ENCODE peak calls at places on chromosomes 2 and 18, in four cellular contexts. A is K562, Q is HL-60, L is GM12878. O is an unnamed sample.

GRCh38 chr2:234919711-234920110 is 32.1 kb upstream of the SH3BP4 start:
- DNase-seq in A (no peak), Q (no peak), L (no peak), O (no peak)

GRCh38 chr2:62198237-62198633 is 2.3 kb downstream of the B3GNT2 start:
- DNase-seq in L (no peak), A (no peak), Q (no peak), O (no peak)

GRCh38 chr18:76364282-76365259 is 130.5 kb downstream of the ZNF516 start:
- DNase-seq in Q (no peak), L (peak), A (no peak), O (no peak)

GRCh38 chr2:48566582-48566981 is 36.6 kb downstream of the STON1 start:
- DNase-seq in L (no peak), Q (no peak), A (no peak), O (no peak)

GRCh38 chr18:59005266-59005665 is 134.4 kb upstream of the SEC11C start:
- DNase-seq in Q (no peak), A (no peak), L (no peak), O (no peak)

GRCh38 chr18:73514449-73514848 is 633.2 kb downstream of the FBXO15 start:
- DNase-seq in L (no peak), A (no peak), Q (no peak), O (no peak)

GRCh38 chr2:3280683-3281520 is 96.7 kb downstream of the EIPR1 start:
- DNase-seq in A (no peak), Q (no peak), L (no peak), O (no peak)

GRCh38 chr2:231726276-231726675 is 18.0 kb downstream of the PTMA start:
- DNase-seq in A (no peak), Q (no peak), L (no peak), O (no peak)

GRCh38 chr18:13531681-13532325 is 194.6 kb downstream of the FAM210A start:
- DNase-seq in L (no peak), Q (no peak), A (no peak), O (no peak)

GRCh38 chr2:84971799-84972790 is 1.1 kb downstream of the KCMF1 start:
- DNase-seq in A (no peak), L (no peak), Q (no peak), O (peak)

GRCh38 chr18:40810371-40810770 is 1144.7 kb upstream of the PIK3C3 start:
- DNase-seq in L (no peak), A (no peak), Q (no peak), O (no peak)

GRCh38 chr2:88919087-88919738 is 227.7 kb downstream of the RPIA start:
- DNase-seq in A (no peak), Q (no peak), L (no peak), O (no peak)

GRCh38 chr2:20224191-20224715 is 677 bp downstream of the SDC1 start:
- DNase-seq in Q (no peak), A (peak), L (no peak), O (no peak)

GRCh38 chr2:20224716-20225293 is at the start of gene SDC1:
- DNase-seq in L (no peak), Q (no peak), A (peak), O (no peak)

GRCh38 chr2:20223345-20224190 is 1.4 kb downstream of the SDC1 start:
- DNase-seq in L (no peak), A (peak), Q (no peak), O (no peak)

GRCh38 chr2:20226152-20226545 is 1.2 kb upstream of the SDC1 start:
- DNase-seq in Q (no peak), L (no peak), A (no peak), O (no peak)

DNA sequence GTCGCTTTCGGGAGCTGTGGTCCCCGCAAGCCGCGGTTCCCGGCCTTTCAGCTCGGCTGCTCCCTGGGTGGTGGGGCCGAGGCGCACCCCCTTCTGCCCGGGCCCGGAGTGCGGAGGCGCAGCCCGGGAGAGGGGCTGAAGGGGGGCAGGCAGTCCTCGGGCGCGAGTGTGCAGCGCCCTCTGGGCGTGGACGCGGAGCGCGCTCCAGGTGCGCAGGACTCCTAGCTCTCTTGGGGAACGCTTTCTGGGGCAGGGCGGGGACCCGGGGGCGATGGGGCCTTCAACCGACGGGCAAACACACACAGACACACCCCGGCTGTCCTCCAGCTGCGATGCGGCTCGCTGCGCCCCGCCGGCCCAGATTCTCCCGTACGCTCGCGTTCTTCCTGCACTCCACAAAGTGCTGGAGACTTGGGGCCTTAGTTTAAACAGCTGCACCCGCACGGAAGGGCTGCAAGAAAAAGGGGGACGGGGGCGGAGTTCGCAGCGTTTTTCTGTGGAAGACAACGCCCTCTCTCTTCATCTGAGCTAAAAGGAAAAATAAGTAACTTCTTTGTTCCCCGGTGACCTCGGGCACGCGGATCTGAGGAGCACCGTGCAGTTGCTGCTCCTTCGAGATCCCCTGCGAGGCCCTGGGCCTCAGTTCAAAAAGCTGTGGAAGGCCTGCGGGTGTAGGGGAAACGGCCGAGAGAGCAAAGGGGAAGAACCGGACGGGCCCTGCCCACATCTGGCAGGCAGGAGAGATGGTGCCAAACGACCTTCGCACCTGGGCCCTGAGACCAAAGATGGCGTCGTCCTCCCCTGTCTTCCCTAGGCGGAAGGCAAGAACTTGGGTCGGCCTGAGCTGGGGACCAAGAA is 593 bp upstream of the SDC1 start:
- DNase-seq in A (peak), L (no peak), Q (no peak), O (peak)
- TF ChIP-seq POLR2AphosphoS5 in A (no peak), L (no peak), Q (no peak), O (no peak)

GRCh38 chr2:45191972-45192371 is 182.7 kb upstream of the SIX2 start:
- DNase-seq in L (no peak), Q (no peak), A (no peak), O (no peak)
- TF ChIP-seq SPI1 in L (no peak), Q (no peak), A (no peak), O (no peak)

GRCh38 chr2:33476100-33476792 is at the start of gene RASGRP3:
- DNase-seq in A (peak), Q (peak), L (no peak), O (no peak)
- TF ChIP-seq POLR2AphosphoS5 in A (no peak), Q (peak), L (peak), O (peak)

GRCh38 chr2:148459300-148459891 is 185.2 kb upstream of the EPC2 start:
- DNase-seq in A (no peak), Q (no peak), L (no peak), O (peak)
- TF ChIP-seq SPI1 in A (no peak), Q (no peak), L (no peak), O (no peak)

DNA sequence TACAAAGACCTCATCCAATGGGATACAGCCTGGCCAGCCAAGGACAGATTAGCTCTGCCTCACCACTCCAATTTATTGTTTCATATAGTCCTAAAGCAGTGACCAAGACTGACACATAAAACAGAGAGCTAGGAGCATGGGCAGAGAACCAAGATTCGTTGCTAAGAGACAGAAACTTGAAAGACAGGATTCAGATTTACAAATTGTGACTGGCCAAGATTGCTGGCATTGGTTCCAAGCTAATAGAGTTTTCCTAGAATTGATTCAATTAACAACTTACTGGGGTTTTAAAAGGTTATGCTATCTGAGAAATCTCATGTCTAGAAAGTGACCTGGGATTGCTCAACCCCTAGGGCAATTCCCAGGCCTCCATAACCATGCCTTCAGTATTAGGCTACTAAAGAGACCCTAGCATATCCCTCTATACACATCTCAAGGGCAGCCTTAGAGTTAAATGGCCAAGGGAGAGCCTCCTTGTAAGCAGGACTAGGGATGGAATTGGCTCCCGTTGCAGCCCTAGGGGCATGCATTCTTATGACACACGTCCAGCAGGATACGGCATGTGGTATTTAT is 75.6 kb downstream of the ICOS start:
- DNase-seq in A (no peak), L (no peak), Q (no peak), O (no peak)
- TF ChIP-seq POLR2AphosphoS5 in A (no peak), L (no peak), Q (no peak), O (no peak)

GRCh38 chr2:26457241-26457666 is 20.7 kb downstream of the OTOF start:
- DNase-seq in A (no peak), Q (no peak), L (no peak), O (no peak)
- TF ChIP-seq SPI1 in A (no peak), Q (no peak), L (no peak), O (no peak)

DNA sequence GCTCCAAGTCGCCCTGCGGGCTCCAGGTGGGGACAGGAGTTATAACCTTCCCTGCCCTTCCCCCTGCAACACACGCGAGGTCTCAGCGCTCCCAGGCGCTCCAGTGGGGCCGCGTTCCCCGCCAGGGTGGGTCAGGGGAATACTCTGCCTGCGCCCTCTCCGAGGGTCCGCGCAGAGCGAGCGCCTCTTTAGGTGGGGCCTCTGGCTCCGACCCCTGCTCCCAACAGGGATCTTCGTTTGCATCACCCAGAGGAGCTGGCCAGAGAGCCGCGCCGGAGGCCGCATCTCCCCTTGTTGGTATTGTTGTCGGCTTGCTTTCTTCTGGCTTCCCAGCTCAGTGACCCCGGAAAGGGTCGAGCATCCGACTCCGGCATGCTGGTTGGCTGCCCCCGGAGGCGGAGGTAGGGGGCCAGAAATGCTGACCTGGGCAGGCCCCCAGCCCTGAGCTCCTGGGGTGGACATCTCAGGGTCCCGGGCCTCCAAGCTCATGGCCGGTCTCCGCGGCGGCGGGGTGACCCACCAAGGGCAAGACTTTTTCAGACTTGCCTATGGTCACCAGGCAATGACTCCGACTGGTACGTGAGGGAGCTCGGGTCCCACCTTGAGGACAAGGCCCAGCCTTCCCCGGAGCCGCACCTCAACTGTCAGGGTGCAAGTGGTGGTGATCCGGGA is 11.2 kb upstream of the EN1 start:
- DNase-seq in A (no peak), Q (no peak), L (no peak), O (no peak)
- TF ChIP-seq POLR2AphosphoS5 in A (no peak), Q (no peak), L (no peak), O (no peak)

GRCh38 chr2:72974436-72974754 is 57.1 kb downstream of the EMX1 start:
- DNase-seq in L (no peak), A (no peak), Q (no peak), O (no peak)

GRCh38 chr2:72972744-72973535 is 55.6 kb downstream of the EMX1 start:
- DNase-seq in L (no peak), Q (no peak), A (peak), O (no peak)

GRCh38 chr2:72971036-72971435 is 53.7 kb downstream of the EMX1 start:
- DNase-seq in L (no peak), Q (no peak), A (no peak), O (no peak)

GRCh38 chr2:72975017-72975416 is 57.7 kb downstream of the EMX1 start:
- DNase-seq in Q (no peak), L (no peak), A (no peak), O (no peak)

GRCh38 chr2:72973566-72974435 is 56.5 kb downstream of the EMX1 start:
- DNase-seq in A (peak), L (no peak), Q (peak), O (peak)
- TF ChIP-seq SPI1 in A (no peak), L (no peak), Q (no peak), O (no peak)